ENCODE peak calls at places on chromosomes 7 and 10, in eight cellular contexts. K is SK-N-SH, J is HCT116, L is H1, B is GM12878, S is HepG2, R is K562, E is endothelial cell of umbilical vein. O is an unnamed sample.

GRCh38 chr7:155885162-155886160 is 73.2 kb upstream of the SHH start:
- DNase-seq in R (no peak), S (no peak), L (no peak), J (no peak), B (no peak), K (no peak), E (peak; percentile 81), O (no peak)

GRCh38 chr10:107859065-107859464 is 694.6 kb upstream of the SORCS1 start:
- DNase-seq in R (no peak), S (no peak), E (no peak), K (no peak), B (no peak), J (no peak), L (no peak), O (no peak)

GRCh38 chr10:103238506-103239252 is 7.0 kb upstream of the RPEL1 start:
- DNase-seq in R (no peak), K (no peak), E (peak; percentile 52), L (no peak), J (peak; percentile 84), B (no peak), S (peak; percentile 63), O (no peak)

GRCh38 chr7:27740449-27741086 is 606 bp downstream of the TAX1BP1 start:
- DNase-seq in K (peak; percentile 80), L (peak; percentile 91), E (peak; percentile 77), B (peak; percentile 35), J (peak; percentile 88), S (peak; percentile 89), R (peak; percentile 77), O (no peak)

GRCh38 chr7:37394158-37394557 is 54.5 kb downstream of the ELMO1 start:
- DNase-seq in K (no peak), E (no peak), B (no peak), S (no peak), J (no peak), L (no peak), R (no peak), O (no peak)

GRCh38 chr7:155369-156000 is 36.9 kb upstream of the FAM20C start:
- DNase-seq in R (no peak), K (no peak), E (no peak), B (no peak), S (no peak), J (no peak), L (no peak), O (no peak)

GRCh38 chr10:117441366-117441765 is 66.1 kb upstream of the PDZD8 start:
- DNase-seq in R (no peak), B (no peak), K (no peak), E (no peak), S (no peak), L (no peak), J (no peak), O (no peak)

GRCh38 chr7:113216038-113216437 is 97.7 kb upstream of the SMIM30 start:
- DNase-seq in R (no peak), L (no peak), E (no peak), J (no peak), S (no peak), K (no peak), B (no peak), O (no peak)

GRCh38 chr7:1149351-1149794 is 10.6 kb downstream of the ZFAND2A start:
- DNase-seq in B (no peak), S (no peak), L (no peak), R (no peak), K (no peak), E (no peak), J (no peak), O (no peak)

GRCh38 chr10:122495406-122496340 is 34.3 kb downstream of the HTRA1 start:
- DNase-seq in B (no peak), S (no peak), E (peak; percentile 72), L (no peak), J (peak; percentile 21), K (no peak), R (no peak), O (no peak)

GRCh38 chr7:36115448-36116321 is 37.4 kb upstream of the EEPD1 start:
- DNase-seq in B (peak; percentile 79), S (peak; percentile 82), J (peak; percentile 90), E (peak; percentile 65), K (peak; percentile 80), R (no peak), L (no peak), O (no peak)

GRCh38 chr7:36112969-36113368 is 40.1 kb upstream of the EEPD1 start:
- DNase-seq in B (no peak), J (no peak), S (no peak), L (no peak), K (peak; percentile 35), R (no peak), E (no peak), O (no peak)

GRCh38 chr7:36117201-36117840 is 35.7 kb upstream of the EEPD1 start:
- DNase-seq in B (no peak), E (no peak), R (no peak), K (no peak), L (no peak), J (no peak), S (no peak), O (no peak)

GRCh38 chr7:36116347-36117200 is 36.5 kb upstream of the EEPD1 start:
- DNase-seq in B (no peak), J (peak; percentile 56), S (peak; percentile 67), L (no peak), K (no peak), E (no peak), R (no peak), O (no peak)

DNA sequence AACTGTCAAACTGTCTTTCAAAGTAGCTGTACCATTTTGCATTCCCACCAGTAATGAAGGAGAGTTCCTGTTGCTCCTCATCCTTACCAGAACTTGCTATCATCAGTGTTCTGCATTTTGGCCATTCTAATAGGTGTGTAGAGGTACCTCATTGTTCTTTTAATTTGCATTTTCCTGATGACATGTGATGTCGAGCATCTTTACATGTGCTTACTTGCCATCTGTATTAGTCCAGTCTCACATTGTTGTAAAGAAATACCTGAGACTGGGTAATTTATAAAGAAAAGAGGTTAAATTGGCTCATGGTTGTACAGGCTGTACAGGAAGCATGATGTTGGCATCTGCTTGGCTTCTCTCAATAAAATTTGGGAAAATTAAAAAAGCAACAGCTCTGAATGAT is 38.7 kb upstream of the EEPD1 start:
- DNase-seq in L (no peak), J (no peak), K (no peak), S (no peak), R (no peak), B (no peak), E (no peak), O (no peak)
- TF ChIP-seq POLR2AphosphoS5 in L (no peak), J (no peak), K (no peak), S (no peak), R (no peak), B (no peak), E (no peak), O (no peak)

GRCh38 chr7:90383422-90383821 is 19.8 kb upstream of the CLDN12 start:
- DNase-seq in J (no peak), R (no peak), E (peak; percentile 52), S (no peak), L (no peak), B (no peak), K (no peak), O (no peak)

GRCh38 chr7:90387470-90388240 is 15.6 kb upstream of the CLDN12 start:
- DNase-seq in B (no peak), R (no peak), S (no peak), L (no peak), J (no peak), E (no peak), K (no peak), O (no peak)

GRCh38 chr7:90383879-90384278 is 19.4 kb upstream of the CLDN12 start:
- DNase-seq in R (no peak), S (no peak), B (no peak), J (no peak), L (no peak), K (no peak), E (peak; percentile 71), O (no peak)

DNA sequence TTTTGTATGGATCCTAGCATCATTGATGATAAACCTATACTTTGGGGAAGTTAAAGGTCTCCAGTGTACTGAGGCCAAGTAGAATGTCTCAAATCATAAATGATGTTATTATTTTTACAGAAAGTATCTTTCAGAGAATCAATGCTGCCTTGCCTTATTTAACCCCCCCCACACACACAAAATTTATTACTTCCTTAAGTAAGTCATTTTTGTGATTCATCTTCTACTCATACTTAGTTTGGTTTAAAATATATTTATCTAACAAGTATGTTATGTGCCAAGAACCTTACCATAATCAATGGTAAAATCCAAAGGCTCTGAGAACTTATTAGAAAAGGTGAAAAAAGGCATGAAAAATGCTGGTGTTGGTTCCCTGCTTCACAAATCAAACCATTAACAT is 18.8 kb upstream of the CLDN12 start:
- DNase-seq in R (no peak), K (no peak), B (no peak), S (no peak), E (peak; percentile 23), L (no peak), J (no peak), O (no peak)
- H3K9ac ChIP-seq in R (no peak overlapping the region), K (peak overlapping the region; percentile 64), B (no peak overlapping the region), S (no peak overlapping the region), E (peak overlapping the region; percentile 39), L (no peak overlapping the region), J (no peak overlapping the region), O (no peak overlapping the region)

DNA sequence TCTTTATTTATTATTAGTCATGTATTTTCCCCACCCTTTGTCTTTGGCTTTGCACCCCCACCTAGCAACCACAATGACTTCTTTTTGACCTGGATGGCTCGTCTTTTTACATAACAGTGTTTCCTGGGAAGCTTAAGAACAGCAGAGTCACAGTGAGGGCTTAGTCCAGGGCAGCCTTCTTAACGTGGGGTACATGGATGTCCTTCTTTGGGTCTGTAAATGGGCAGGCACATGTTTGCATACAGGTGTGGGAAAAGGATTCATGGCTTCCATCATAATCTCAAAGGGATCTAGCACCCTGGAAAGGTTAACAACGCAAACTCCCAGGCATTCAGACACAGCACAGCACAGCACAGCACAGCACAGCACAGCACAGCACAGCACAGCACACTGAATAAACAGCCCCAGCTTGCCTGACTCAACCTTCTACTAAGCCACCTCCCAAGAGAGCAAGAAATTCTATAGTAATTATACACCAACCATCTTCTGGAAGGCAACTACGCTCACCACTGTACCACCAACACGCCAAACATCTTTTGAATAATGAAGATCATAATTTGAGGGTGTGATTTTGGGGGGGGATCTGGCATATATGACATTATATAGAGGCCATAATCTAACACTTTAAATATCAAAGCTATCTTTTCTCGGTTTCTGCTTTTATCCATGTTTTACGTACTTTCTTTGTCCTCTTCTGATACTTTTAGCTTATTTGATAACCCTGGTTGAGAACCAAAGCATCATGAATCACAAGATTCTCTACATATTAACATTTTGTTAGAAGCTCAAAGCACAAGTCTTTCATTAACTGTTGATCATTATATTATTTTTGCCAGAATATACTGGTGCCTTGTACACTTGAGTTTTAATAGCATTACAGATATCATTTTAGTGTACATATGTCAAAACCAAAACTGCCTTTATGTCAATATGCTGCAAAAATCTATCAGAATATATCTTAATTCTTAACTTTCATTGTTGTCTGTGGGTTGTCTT is 177.2 kb upstream of the KLF14 start:
- DNase-seq in J (no peak), L (no peak), B (no peak), S (peak; percentile 28), E (peak; percentile 72), K (no peak), R (peak; percentile 47), O (no peak)
- H3K27ac ChIP-seq in J (peak overlapping the region; percentile 99), L (peak overlapping the region; percentile 6), B (peak overlapping the region; percentile 94), S (peak overlapping the region; percentile 94), E (peak overlapping the region; percentile 100), K (peak overlapping the region; percentile 100), R (peak overlapping the region; percentile 76), O (peak overlapping the region; percentile 93)

DNA sequence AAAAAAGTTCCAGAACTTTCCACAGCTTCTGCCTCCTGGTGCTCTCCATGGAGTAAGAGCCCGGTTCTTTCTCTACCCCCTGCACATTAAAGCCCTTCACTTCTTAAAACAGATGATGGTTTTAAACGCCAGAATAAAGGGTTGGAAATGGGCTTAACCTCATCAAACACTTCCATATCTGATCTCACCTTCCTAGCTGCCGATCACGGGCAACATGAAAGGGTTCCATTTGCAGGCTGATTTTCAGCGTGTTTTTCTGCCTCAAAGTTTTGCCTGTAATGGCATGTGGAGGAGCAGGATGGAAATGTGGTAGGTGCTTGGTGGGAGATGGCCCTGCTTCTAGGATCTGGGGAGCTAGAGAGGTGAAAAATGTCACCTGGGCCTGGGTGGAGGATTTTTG is 291.9 kb downstream of the TCF7L2 start:
- DNase-seq in R (no peak), B (no peak), S (no peak), E (no peak), L (no peak), J (no peak), K (no peak), O (no peak)
- TF ChIP-seq POLR2AphosphoS5 in R (no peak), B (no peak), S (no peak), E (no peak), L (no peak), J (no peak), K (no peak), O (no peak)